ENCODE peak calls at places on chromosomes 7 and 10, in ten cellular contexts. E is esophagus squamous epithelium, R is A549, Z is uterus, D is AG04450, V is cardiac muscle cell, O is endothelial cell of umbilical vein, Y is ascending aorta, N is aorta, B is PC-3. C is an unnamed sample.
A peak's percentile ranks its signal among the peaks of the same experiment; 100 is the strongest.

GRCh38 chr10:1251769-1252168 is 195.6 kb downstream of the WDR37 start:
- DNase-seq in O (no peak), E (no peak), R (no peak), Y (no peak), B (no peak), Z (no peak), N (no peak), V (no peak), D (no peak), C (no peak)

GRCh38 chr7:54915870-54916598 is 102.8 kb upstream of the EGFR start:
- DNase-seq in V (no peak), D (no peak), Z (no peak), Y (no peak), N (no peak), B (no peak), E (no peak), O (no peak), R (no peak), C (no peak)

GRCh38 chr7:15749631-15750030 is 63.1 kb upstream of the MEOX2 start:
- DNase-seq in R (no peak), E (no peak), D (no peak), V (no peak), Z (no peak), Y (no peak), O (no peak), N (no peak), B (no peak), C (no peak)

GRCh38 chr7:77684030-77684429 is 12.2 kb upstream of the RSBN1L start:
- DNase-seq in E (no peak), D (no peak), Y (no peak), Z (peak; percentile 25), V (peak; percentile 18), O (no peak), N (no peak), R (no peak), B (no peak), C (no peak)

GRCh38 chr7:77982926-77983550 is 184.5 kb downstream of the PHTF2 start:
- DNase-seq in Y (no peak), Z (no peak), D (no peak), O (no peak), N (no peak), B (peak; percentile 69), E (no peak), V (no peak), R (peak; percentile 23), C (no peak)

GRCh38 chr10:96341219-96342182 is 17.3 kb downstream of the OPALIN start:
- DNase-seq in V (no peak), R (no peak), Y (no peak), Z (no peak), O (no peak), B (no peak), N (no peak), D (no peak), E (no peak), C (no peak)

GRCh38 chr7:158488225-158488889 is 99.3 kb downstream of the PTPRN2 start:
- DNase-seq in V (no peak), B (no peak), R (no peak), O (no peak), Y (no peak), Z (no peak), D (no peak), N (no peak), E (no peak), C (no peak)

GRCh38 chr7:92547579-92547978 is 19.0 kb downstream of the RBM48 start:
- DNase-seq in O (no peak), V (no peak), N (no peak), R (no peak), Z (no peak), D (no peak), Y (no peak), E (no peak), B (no peak), C (no peak)

GRCh38 chr10:116241025-116241424 is 32.0 kb downstream of the GFRA1 start:
- DNase-seq in O (no peak), Y (no peak), V (no peak), Z (no peak), B (no peak), R (no peak), D (no peak), E (no peak), N (no peak), C (no peak)

GRCh38 chr10:86075512-86075911 is 291.1 kb downstream of the GRID1 start:
- DNase-seq in E (no peak), Z (no peak), B (no peak), O (no peak), D (no peak), Y (no peak), V (no peak), N (no peak), R (no peak), C (no peak)

GRCh38 chr10:32970910-32971309 is 12.9 kb upstream of the ITGB1 start:
- DNase-seq in B (no peak), R (no peak), Z (no peak), O (no peak), Y (no peak), D (no peak), E (no peak), V (no peak), N (no peak), C (no peak)

GRCh38 chr10:45660876-45661411 is 11.6 kb downstream of the ZFAND4 start:
- DNase-seq in N (no peak), Y (no peak), O (no peak), D (no peak), B (no peak), Z (no peak), E (no peak), R (no peak), V (no peak), C (no peak)

DNA sequence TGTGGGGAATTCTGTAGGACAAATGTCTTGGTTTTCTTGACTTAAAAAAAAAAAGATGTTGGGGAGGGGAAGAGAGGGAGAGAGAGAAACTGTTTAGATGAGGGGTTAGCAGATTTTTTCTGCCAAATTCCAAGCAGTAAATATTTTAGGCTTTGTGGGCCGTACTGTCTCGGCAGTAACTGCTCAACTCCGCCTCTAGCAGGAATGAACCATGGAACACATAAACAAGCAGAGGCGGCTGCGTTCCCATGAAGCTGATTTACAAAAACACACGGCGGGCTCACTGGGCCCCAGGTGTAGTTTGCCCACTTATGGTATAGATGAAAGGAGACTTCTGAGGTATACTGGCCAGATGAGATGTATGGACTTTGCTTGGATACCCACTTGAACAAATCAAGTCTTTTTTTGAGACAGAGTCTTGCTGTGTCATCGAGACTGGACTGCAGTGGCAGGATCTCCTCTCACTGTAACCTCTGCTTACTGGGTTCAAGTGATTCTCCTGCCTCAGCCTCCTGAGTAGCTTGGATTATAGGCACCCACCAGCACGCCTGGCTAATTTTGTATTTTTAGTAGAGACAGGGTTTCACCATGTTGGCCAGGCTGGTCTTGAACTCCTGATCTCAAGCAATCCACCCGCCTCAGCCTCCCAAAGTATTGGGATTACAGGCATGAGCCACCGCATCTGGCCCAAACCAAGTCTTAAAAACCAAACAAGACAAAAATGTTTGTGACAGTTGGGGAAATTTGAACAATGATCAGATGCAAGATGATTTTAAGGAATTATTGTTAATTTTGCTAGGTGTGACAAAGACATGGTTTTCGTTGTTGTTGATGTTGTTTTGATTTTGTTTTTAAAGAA is 9.7 kb upstream of the ADAMTS14 start:
- DNase-seq in Z (no peak), R (no peak), E (no peak), D (peak; percentile 62), O (no peak), Y (no peak), N (no peak), V (no peak), B (no peak), C (no peak)
- H3K27ac ChIP-seq in Z (no peak overlapping the region), R (no peak overlapping the region), E (no peak overlapping the region), D (peak overlapping the region; percentile 88), O (no peak overlapping the region), Y (no peak overlapping the region), N (no peak overlapping the region), V (no peak overlapping the region), B (no peak overlapping the region), C (no peak overlapping the region)

GRCh38 chr7:2796358-2797352 is 47.5 kb downstream of the GNA12 start:
- DNase-seq in D (peak; percentile 75), E (no peak), V (no peak), O (peak; percentile 91), N (peak; percentile 90), B (no peak), R (no peak), Z (peak; percentile 88), Y (no peak), C (peak; percentile 50)
- H3K27ac ChIP-seq in D (peak overlapping the region; percentile 88), E (peak overlapping the region; percentile 72), V (peak overlapping the region; percentile 53), O (peak overlapping the region; percentile 24), N (no peak overlapping the region), B (no peak overlapping the region), R (peak overlapping the region; percentile 1), Z (peak overlapping the region; percentile 78), Y (peak overlapping the region; percentile 64), C (peak overlapping the region; percentile 85)

GRCh38 chr7:116328161-116328560 is 117.8 kb downstream of the TES start:
- DNase-seq in D (no peak), V (no peak), O (no peak), Y (no peak), Z (no peak), R (no peak), E (no peak), B (no peak), N (no peak), C (no peak)

GRCh38 chr7:116327135-116327534 is 116.8 kb downstream of the TES start:
- DNase-seq in N (no peak), D (no peak), V (no peak), Z (no peak), O (peak; percentile 49), B (no peak), E (no peak), R (no peak), Y (no peak), C (no peak)

GRCh38 chr7:116330961-116331360 is 120.6 kb downstream of the TES start:
- DNase-seq in Z (no peak), B (no peak), V (no peak), E (no peak), Y (no peak), O (peak; percentile 42), R (no peak), D (no peak), N (no peak), C (no peak)

GRCh38 chr7:116327751-116328150 is 117.4 kb downstream of the TES start:
- DNase-seq in R (peak; percentile 20), B (peak; percentile 37), O (peak; percentile 97), N (no peak), Z (no peak), Y (no peak), E (no peak), V (no peak), D (peak; percentile 86), C (no peak)

GRCh38 chr7:116329845-116330503 is 119.6 kb downstream of the TES start:
- DNase-seq in Z (no peak), D (no peak), R (no peak), B (no peak), E (no peak), O (no peak), Y (no peak), N (no peak), V (no peak), C (no peak)
- H3K27ac ChIP-seq in Z (peak overlapping the region; percentile 43), D (no peak overlapping the region), R (no peak overlapping the region), B (no peak overlapping the region), E (no peak overlapping the region), O (no peak overlapping the region), Y (peak overlapping the region; percentile 77), N (no peak overlapping the region), V (no peak overlapping the region), C (no peak overlapping the region)

DNA sequence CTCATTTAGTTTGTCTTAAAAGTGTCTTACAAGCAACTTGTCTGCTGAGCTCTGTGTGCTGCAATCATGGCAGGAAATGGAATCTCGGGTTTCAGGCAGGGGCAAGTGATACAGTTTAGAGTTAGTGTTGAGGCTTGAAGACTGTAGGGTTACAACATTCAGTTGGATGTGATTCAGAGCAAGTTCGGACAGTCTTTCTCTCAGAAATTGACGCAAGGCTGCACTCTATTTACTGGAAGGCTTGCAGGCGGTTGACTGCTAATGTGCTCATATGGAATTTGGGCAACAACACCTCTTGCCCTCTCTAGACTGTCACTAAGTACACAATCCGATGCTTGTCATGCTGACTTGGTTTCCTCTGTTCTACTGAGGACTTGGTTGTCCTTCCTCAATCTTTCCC is 161.7 kb upstream of the BMPER start:
- DNase-seq in E (no peak), V (no peak), Z (no peak), Y (no peak), N (no peak), R (no peak), B (peak; percentile 21), D (peak; percentile 78), O (no peak), C (no peak)
- H3K27ac ChIP-seq in E (no peak overlapping the region), V (no peak overlapping the region), Z (no peak overlapping the region), Y (no peak overlapping the region), N (no peak overlapping the region), R (no peak overlapping the region), B (no peak overlapping the region), D (peak overlapping the region; percentile 66), O (no peak overlapping the region), C (no peak overlapping the region)

C was measured in breast epithelium.